ENCODE peak calls at places on chromosome 5, in five cellular contexts. One of them, this sample, is unnamed.

GRCh38 chr5:56981906-56982305 is 30.0 kb upstream of the MIER3 start:
- DNase-seq in AG04450: no peak
- DNase-seq in breast epithelium: no peak
- DNase-seq in neural progenitor cell: no peak
- DNase-seq in HFF-Myc: no peak
- DNase-seq in this sample: no peak

GRCh38 chr5:76337949-76338589 is 65.0 kb upstream of the IQGAP2 start:
- DNase-seq in AG04450: peak; percentile 2
- DNase-seq in breast epithelium: peak; percentile 56
- DNase-seq in neural progenitor cell: peak; percentile 74
- DNase-seq in HFF-Myc: peak; percentile 20
- DNase-seq in this sample: no peak

GRCh38 chr5:1171340-1171941 is 30.0 kb upstream of the SLC6A19 start:
- DNase-seq in AG04450: no peak
- DNase-seq in breast epithelium: no peak
- DNase-seq in neural progenitor cell: no peak
- DNase-seq in HFF-Myc: no peak
- DNase-seq in this sample: peak; percentile 25

GRCh38 chr5:28855631-28856030 is 1817.2 kb upstream of the CDH9 start:
- DNase-seq in AG04450: no peak
- DNase-seq in breast epithelium: no peak
- DNase-seq in neural progenitor cell: no peak
- DNase-seq in HFF-Myc: no peak
- DNase-seq in this sample: no peak

GRCh38 chr5:119879446-119879845 is 250.1 kb downstream of the FAM170A start:
- DNase-seq in AG04450: no peak
- DNase-seq in breast epithelium: no peak
- DNase-seq in neural progenitor cell: no peak
- DNase-seq in HFF-Myc: no peak
- DNase-seq in this sample: no peak

GRCh38 chr5:59587489-59588337 is 305.8 kb downstream of the PDE4D start:
- DNase-seq in AG04450: peak; percentile 30
- DNase-seq in breast epithelium: no peak
- DNase-seq in neural progenitor cell: peak; percentile 91
- DNase-seq in HFF-Myc: no peak
- DNase-seq in this sample: no peak

GRCh38 chr5:179908528-179908927 is 831 bp upstream of the TBC1D9B start:
- DNase-seq in AG04450: no peak
- DNase-seq in breast epithelium: no peak
- DNase-seq in neural progenitor cell: peak; percentile 75
- DNase-seq in HFF-Myc: no peak
- DNase-seq in this sample: no peak

GRCh38 chr5:6858419-6858818 is 145.2 kb downstream of the TENT4A start:
- DNase-seq in AG04450: no peak
- DNase-seq in breast epithelium: no peak
- DNase-seq in neural progenitor cell: no peak
- DNase-seq in HFF-Myc: no peak
- DNase-seq in this sample: no peak

GRCh38 chr5:74864823-74865222 is 1.4 kb downstream of the FAM169A start:
- DNase-seq in AG04450: no peak
- DNase-seq in breast epithelium: no peak
- DNase-seq in neural progenitor cell: peak; percentile 15
- DNase-seq in HFF-Myc: no peak
- DNase-seq in this sample: no peak

GRCh38 chr5:76701298-76701697 is 14.6 kb upstream of the F2R start:
- DNase-seq in AG04450: peak; percentile 24
- DNase-seq in breast epithelium: no peak
- DNase-seq in neural progenitor cell: no peak
- DNase-seq in HFF-Myc: no peak
- DNase-seq in this sample: no peak

GRCh38 chr5:159891371-159891770 is 24.9 kb upstream of the ADRA1B start:
- DNase-seq in AG04450: no peak
- DNase-seq in breast epithelium: no peak
- DNase-seq in neural progenitor cell: peak; percentile 39
- DNase-seq in HFF-Myc: no peak
- DNase-seq in this sample: no peak

GRCh38 chr5:80937591-80937990 is 22.6 kb upstream of the RASGRF2 start:
- DNase-seq in AG04450: no peak
- DNase-seq in breast epithelium: no peak
- DNase-seq in neural progenitor cell: no peak
- DNase-seq in HFF-Myc: no peak
- DNase-seq in this sample: no peak

GRCh38 chr5:150283904-150284303 is 5.7 kb downstream of the CAMK2A start:
- DNase-seq in AG04450: no peak
- DNase-seq in breast epithelium: no peak
- DNase-seq in neural progenitor cell: no peak
- DNase-seq in HFF-Myc: no peak
- DNase-seq in this sample: no peak

GRCh38 chr5:150288361-150288760 is 1.2 kb downstream of the CAMK2A start:
- DNase-seq in AG04450: no peak
- DNase-seq in breast epithelium: no peak
- DNase-seq in neural progenitor cell: no peak
- DNase-seq in HFF-Myc: no peak
- DNase-seq in this sample: no peak

GRCh38 chr5:150285114-150285513 is 4.5 kb downstream of the CAMK2A start:
- DNase-seq in AG04450: no peak
- DNase-seq in breast epithelium: no peak
- DNase-seq in neural progenitor cell: no peak
- DNase-seq in HFF-Myc: no peak
- DNase-seq in this sample: no peak

GRCh38 chr5:150284311-150284710 is 5.3 kb downstream of the CAMK2A start:
- DNase-seq in AG04450: no peak
- DNase-seq in breast epithelium: no peak
- DNase-seq in neural progenitor cell: no peak
- DNase-seq in HFF-Myc: no peak
- DNase-seq in this sample: no peak

DNA sequence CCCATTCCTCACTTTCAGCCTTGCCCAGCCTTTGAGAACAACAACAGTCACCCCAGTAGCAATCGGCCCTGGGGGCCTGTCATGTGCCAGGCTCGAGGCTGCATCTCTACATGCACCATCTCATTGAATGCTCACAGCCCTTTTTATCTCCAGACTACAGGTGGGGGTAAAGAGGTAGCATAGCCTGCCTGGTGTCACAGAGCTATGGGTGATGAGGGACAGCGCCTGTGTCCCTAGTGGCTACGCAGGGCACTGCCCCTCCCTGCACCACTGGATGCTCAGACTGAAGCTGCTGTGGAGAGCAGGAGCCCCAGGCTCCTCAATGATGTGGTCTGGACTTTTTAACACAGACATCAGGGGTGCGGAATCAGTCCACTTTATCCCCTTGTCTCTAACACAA is 2.8 kb downstream of the CAMK2A start:
- DNase-seq in AG04450: no peak
- DNase-seq in breast epithelium: no peak
- DNase-seq in neural progenitor cell: peak; percentile 75
- DNase-seq in HFF-Myc: no peak
- DNase-seq in this sample: no peak
- TF ChIP-seq CTCF in AG04450: peak; percentile 28
- TF ChIP-seq CTCF in breast epithelium: no peak
- TF ChIP-seq CTCF in neural progenitor cell: peak; percentile 62
- TF ChIP-seq CTCF in HFF-Myc: peak; percentile 34
- TF ChIP-seq CTCF in this sample: no peak

DNA sequence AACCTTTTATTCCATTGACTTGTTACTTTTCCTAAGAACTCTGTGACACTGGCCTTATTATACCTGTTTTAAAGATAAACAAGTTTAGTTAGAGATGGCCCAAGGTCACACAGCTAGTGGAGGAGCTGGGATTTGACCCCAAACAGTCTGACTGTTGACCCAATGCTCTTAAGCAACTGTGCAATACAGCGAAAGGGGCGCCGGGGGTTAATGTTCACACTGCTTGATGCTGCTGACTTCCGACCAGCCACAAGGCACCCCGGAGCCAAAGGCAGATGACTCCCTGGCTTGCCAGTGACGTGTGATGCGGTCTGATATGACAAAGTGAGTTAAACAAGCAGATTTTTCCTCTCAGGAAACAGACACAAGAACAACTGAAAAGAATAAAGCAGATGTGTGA is 23.9 kb downstream of the PIK3R1 start:
- DNase-seq in AG04450: no peak
- DNase-seq in breast epithelium: no peak
- DNase-seq in neural progenitor cell: no peak
- DNase-seq in HFF-Myc: peak; percentile 52
- DNase-seq in this sample: peak; percentile 48
- H3K4me3 ChIP-seq in AG04450: no peak overlapping the region
- H3K4me3 ChIP-seq in breast epithelium: no peak overlapping the region
- H3K4me3 ChIP-seq in neural progenitor cell: no peak overlapping the region
- H3K4me3 ChIP-seq in HFF-Myc: no peak overlapping the region
- H3K4me3 ChIP-seq in this sample: no peak overlapping the region

DNA sequence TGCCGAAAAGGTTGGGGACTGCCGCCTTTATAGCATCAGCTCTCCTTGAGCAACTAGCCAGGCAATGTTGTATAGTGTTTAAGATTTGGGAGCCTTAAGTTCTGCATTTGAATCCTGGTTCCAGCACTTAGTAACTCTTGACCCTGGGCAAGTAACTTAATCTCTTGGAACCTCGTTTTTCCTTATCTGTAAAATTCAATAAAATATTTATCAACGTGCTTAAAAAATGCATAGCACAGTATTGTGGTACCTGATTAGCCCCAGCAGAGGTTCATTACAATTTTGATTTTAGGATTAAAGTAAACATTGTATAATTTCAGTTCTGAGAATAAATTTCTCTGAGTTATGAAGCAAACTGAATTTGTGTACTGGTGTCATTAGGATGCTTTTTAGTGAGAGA is 66.4 kb downstream of the ZSWIM6 start:
- DNase-seq in AG04450: no peak
- DNase-seq in breast epithelium: no peak
- DNase-seq in neural progenitor cell: no peak
- DNase-seq in HFF-Myc: no peak
- DNase-seq in this sample: no peak
- TF ChIP-seq CTCF in AG04450: no peak
- TF ChIP-seq CTCF in breast epithelium: no peak
- TF ChIP-seq CTCF in neural progenitor cell: no peak
- TF ChIP-seq CTCF in HFF-Myc: no peak
- TF ChIP-seq CTCF in this sample: no peak

GRCh38 chr5:142783601-142784291 is 13.6 kb downstream of the ARHGAP26 start:
- DNase-seq in AG04450: no peak
- DNase-seq in breast epithelium: no peak
- DNase-seq in neural progenitor cell: peak; percentile 43
- DNase-seq in HFF-Myc: no peak
- DNase-seq in this sample: no peak
- H3K4me3 ChIP-seq in AG04450: no peak overlapping the region
- H3K4me3 ChIP-seq in breast epithelium: no peak overlapping the region
- H3K4me3 ChIP-seq in neural progenitor cell: no peak overlapping the region
- H3K4me3 ChIP-seq in HFF-Myc: no peak overlapping the region
- H3K4me3 ChIP-seq in this sample: no peak overlapping the region

DNA sequence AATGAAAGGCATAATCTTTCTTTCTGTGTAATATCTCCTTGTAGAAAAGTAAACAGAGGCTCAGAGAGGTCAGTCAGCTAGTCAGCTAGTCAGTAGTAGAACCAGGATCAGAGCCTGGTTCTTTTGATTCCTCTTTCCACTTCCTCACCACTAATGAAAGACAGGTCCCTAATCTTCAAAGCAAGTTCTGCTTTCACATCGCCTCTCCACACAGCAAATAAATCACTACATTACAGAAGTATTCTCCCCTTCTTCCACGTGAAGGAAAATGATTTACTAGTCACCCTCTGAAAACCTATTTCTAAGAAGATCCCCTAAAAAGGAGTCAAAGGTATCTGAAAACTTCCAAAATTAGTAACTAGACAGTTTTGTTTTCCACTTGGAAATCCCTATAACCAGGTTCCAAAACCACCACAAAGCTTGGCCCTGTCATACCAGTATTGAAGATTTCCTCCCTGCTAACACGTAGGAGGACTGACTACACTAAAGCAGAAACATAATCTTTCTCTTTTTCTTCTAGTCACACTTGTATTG is 140.5 kb upstream of the TARS1 start:
- DNase-seq in AG04450: no peak
- DNase-seq in breast epithelium: no peak
- DNase-seq in neural progenitor cell: no peak
- DNase-seq in HFF-Myc: no peak
- DNase-seq in this sample: no peak
- TF ChIP-seq CTCF in AG04450: no peak
- TF ChIP-seq CTCF in breast epithelium: no peak
- TF ChIP-seq CTCF in neural progenitor cell: no peak
- TF ChIP-seq CTCF in HFF-Myc: no peak
- TF ChIP-seq CTCF in this sample: no peak

GRCh38 chr5:132831095-132831860 is 831 bp upstream of the SHROOM1 start:
- DNase-seq in AG04450: no peak
- DNase-seq in breast epithelium: no peak
- DNase-seq in neural progenitor cell: no peak
- DNase-seq in HFF-Myc: no peak
- DNase-seq in this sample: no peak
- H3K4me3 ChIP-seq in AG04450: peak overlapping the region; percentile 70
- H3K4me3 ChIP-seq in breast epithelium: peak overlapping the region; percentile 59
- H3K4me3 ChIP-seq in neural progenitor cell: peak overlapping the region; percentile 66
- H3K4me3 ChIP-seq in HFF-Myc: peak overlapping the region; percentile 52
- H3K4me3 ChIP-seq in this sample: peak overlapping the region; percentile 58

GRCh38 chr5:113125371-113125770 is 148.8 kb downstream of the DCP2 start:
- DNase-seq in AG04450: no peak
- DNase-seq in breast epithelium: no peak
- DNase-seq in neural progenitor cell: no peak
- DNase-seq in HFF-Myc: no peak
- DNase-seq in this sample: no peak

GRCh38 chr5:113127021-113127420 is 150.4 kb downstream of the DCP2 start:
- DNase-seq in AG04450: no peak
- DNase-seq in breast epithelium: no peak
- DNase-seq in neural progenitor cell: no peak
- DNase-seq in HFF-Myc: no peak
- DNase-seq in this sample: no peak

GRCh38 chr5:113124914-113125313 is 148.3 kb downstream of the DCP2 start:
- DNase-seq in AG04450: no peak
- DNase-seq in breast epithelium: no peak
- DNase-seq in neural progenitor cell: no peak
- DNase-seq in HFF-Myc: no peak
- DNase-seq in this sample: no peak

GRCh38 chr5:113122053-113122452 is 145.5 kb downstream of the DCP2 start:
- DNase-seq in AG04450: peak; percentile 18
- DNase-seq in breast epithelium: no peak
- DNase-seq in neural progenitor cell: no peak
- DNase-seq in HFF-Myc: no peak
- DNase-seq in this sample: peak; percentile 88

DNA sequence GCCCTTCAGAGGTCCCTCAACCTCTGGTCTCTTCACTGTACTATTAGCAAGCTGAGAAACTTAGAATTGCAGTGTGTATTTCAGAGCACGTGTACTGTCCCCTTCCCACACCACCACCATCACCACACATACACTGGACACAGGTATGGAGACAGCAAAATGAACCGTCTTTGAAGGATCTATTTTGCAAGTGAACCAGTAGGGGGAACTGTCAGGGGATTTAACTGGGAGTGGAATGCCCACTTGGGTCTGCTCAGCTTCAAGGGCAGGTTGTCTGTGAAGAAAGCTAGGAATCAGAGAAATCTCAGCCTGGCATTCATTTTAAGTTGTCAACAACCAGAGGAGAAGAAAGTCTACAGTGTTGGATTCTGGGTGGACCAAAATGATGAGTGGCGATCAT is 147.0 kb downstream of the DCP2 start:
- DNase-seq in AG04450: no peak
- DNase-seq in breast epithelium: no peak
- DNase-seq in neural progenitor cell: peak; percentile 44
- DNase-seq in HFF-Myc: no peak
- DNase-seq in this sample: no peak
- TF ChIP-seq CTCF in AG04450: peak; percentile 25
- TF ChIP-seq CTCF in breast epithelium: no peak
- TF ChIP-seq CTCF in neural progenitor cell: peak; percentile 56
- TF ChIP-seq CTCF in HFF-Myc: peak; percentile 27
- TF ChIP-seq CTCF in this sample: no peak

This sample was measured in BJ.